ENCODE peak calls at places on chromosomes 11 and 22, in five cellular contexts. A is HCT116, H is neuronal stem cell, W is neural progenitor cell, K is astrocyte. X is an unnamed sample.

GRCh38 chr11:67370351-67371076 is 2.9 kb downstream of the CLCF1 start:
- DNase-seq in A (no peak), K (no peak), H (no peak), W (peak; percentile 53), X (peak; percentile 57)

GRCh38 chr22:25403284-25403606 is 161.2 kb upstream of the GRK3 start:
- DNase-seq in K (no peak), H (no peak), A (no peak), W (no peak), X (no peak)

GRCh38 chr22:42313804-42314581 is 43.5 kb upstream of the TCF20 start:
- DNase-seq in H (peak; percentile 45), W (peak; percentile 91), A (peak; percentile 75), K (peak; percentile 47), X (no peak)

GRCh38 chr22:42279425-42280020 is 9.1 kb upstream of the TCF20 start:
- DNase-seq in W (no peak), A (no peak), H (no peak), K (no peak), X (no peak)

GRCh38 chr11:70064011-70064725 is 13.9 kb upstream of the ANO1 start:
- DNase-seq in A (no peak), K (no peak), H (no peak), W (no peak), X (no peak)

GRCh38 chr11:118996926-118997626 is 862 bp upstream of the CENATAC start:
- DNase-seq in K (no peak), H (no peak), W (peak; percentile 18), A (no peak), X (peak; percentile 66)

GRCh38 chr11:8983552-8983951 is 19.3 kb upstream of the TMEM9B start:
- DNase-seq in K (no peak), A (no peak), H (no peak), W (no peak), X (no peak)

GRCh38 chr11:45654242-45654641 is 11.2 kb downstream of the CHST1 start:
- DNase-seq in W (no peak), K (no peak), H (no peak), A (no peak), X (no peak)

GRCh38 chr11:102647430-102647829 is 22.3 kb upstream of the MMP20 start:
- DNase-seq in W (no peak), K (peak; percentile 1), H (no peak), A (no peak), X (peak; percentile 30)

GRCh38 chr11:21561589-21561988 is 631.3 kb upstream of the ANO5 start:
- DNase-seq in W (no peak), A (no peak), K (peak; percentile 12), H (no peak), X (no peak)

GRCh38 chr11:70671083-70671482 is 272.8 kb downstream of the CTTN start:
- DNase-seq in W (no peak), K (no peak), H (no peak), A (no peak), X (no peak)

GRCh38 chr11:13221722-13222121 is 55.9 kb upstream of the BMAL1 start:
- DNase-seq in W (peak; percentile 56), K (peak; percentile 25), A (no peak), H (no peak), X (no peak)
- H2AFZ ChIP-seq in W (no peak overlapping the region), K (peak overlapping the region; percentile 57), A (no peak overlapping the region), H (peak overlapping the region; percentile 23), X (peak overlapping the region; percentile 19)

GRCh38 chr11:124623861-124624525 is 1.3 kb downstream of the TBRG1 start:
- DNase-seq in W (no peak), K (peak; percentile 23), H (no peak), A (no peak), X (peak; percentile 55)
- H3K9ac ChIP-seq in W (peak overlapping the region; percentile 79), K (peak overlapping the region; percentile 96), H (no peak overlapping the region), A (peak overlapping the region; percentile 91), X (peak overlapping the region; percentile 98)

DNA sequence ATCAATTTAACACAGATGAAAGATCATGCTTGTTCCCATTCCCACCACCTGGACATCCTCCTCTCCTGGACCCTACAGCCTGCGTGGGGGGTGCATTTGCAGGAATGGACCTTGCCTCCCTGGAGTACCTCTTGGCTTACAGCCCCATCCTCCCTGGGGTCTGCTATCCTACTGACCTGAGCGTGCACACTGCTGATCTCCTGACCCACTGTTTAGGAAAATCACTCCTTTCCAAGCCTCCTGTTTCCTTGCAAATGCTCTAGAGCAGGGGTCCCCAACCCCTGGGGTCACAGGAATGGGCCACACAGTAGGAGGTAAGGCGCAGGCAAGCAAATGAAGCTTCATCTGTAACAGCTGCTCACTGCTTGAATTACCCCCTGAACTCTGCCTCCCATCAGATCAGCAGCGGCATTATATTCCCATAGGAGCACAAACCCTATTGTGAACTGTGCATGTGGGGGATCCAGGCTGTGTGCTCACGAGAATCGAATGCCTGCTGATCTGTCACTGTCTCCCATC is 88.2 kb upstream of the SEPTIN5 start:
- DNase-seq in A (no peak), H (no peak), W (no peak), K (no peak), X (no peak)
- H2AFZ ChIP-seq in A (no peak overlapping the region), H (no peak overlapping the region), W (no peak overlapping the region), K (no peak overlapping the region), X (no peak overlapping the region)

DNA sequence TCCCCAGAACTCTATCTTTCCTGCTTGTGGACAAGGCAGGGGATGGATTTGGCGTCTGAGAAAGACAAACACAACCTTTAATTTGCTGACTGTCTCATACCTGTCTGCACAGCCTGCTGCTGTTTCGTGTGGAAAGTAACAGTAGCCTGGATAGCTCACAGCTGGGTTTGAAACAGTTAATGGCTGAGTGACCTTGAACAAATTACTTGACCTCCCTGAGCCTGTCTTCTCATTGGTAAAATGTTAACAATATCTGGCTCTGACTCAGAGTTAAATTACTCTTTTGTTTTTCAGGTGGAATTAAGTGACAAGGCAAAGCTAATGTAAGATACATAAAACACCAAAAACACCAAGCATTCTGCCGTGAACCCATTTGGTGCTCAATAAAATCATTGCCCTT is 41.1 kb upstream of the ADA2 start:
- DNase-seq in H (no peak), A (no peak), W (no peak), K (no peak), X (no peak)
- H3K9ac ChIP-seq in H (no peak overlapping the region), A (no peak overlapping the region), W (no peak overlapping the region), K (no peak overlapping the region), X (no peak overlapping the region)

GRCh38 chr11:125494987-125495725 is 909 bp downstream of the FEZ1 start:
- DNase-seq in A (no peak), K (peak; percentile 22), H (peak; percentile 53), W (peak; percentile 83), X (peak; percentile 69)
- H2AFZ ChIP-seq in A (no peak overlapping the region), K (peak overlapping the region; percentile 96), H (peak overlapping the region; percentile 94), W (peak overlapping the region; percentile 80), X (peak overlapping the region; percentile 96)

GRCh38 chr22:46082633-46083032 is 67.7 kb upstream of the PPARA start:
- DNase-seq in W (no peak), H (no peak), K (no peak), A (no peak), X (peak; percentile 62)
- H3K9ac ChIP-seq in W (no peak overlapping the region), H (no peak overlapping the region), K (peak overlapping the region; percentile 96), A (peak overlapping the region; percentile 99), X (peak overlapping the region; percentile 99)

GRCh38 chr22:32066820-32067219 is 23.8 kb downstream of the SLC5A1 start:
- DNase-seq in K (no peak), H (no peak), W (no peak), A (no peak), X (no peak)
- H2AFZ ChIP-seq in K (no peak overlapping the region), H (no peak overlapping the region), W (peak overlapping the region; percentile 85), A (no peak overlapping the region), X (no peak overlapping the region)

DNA sequence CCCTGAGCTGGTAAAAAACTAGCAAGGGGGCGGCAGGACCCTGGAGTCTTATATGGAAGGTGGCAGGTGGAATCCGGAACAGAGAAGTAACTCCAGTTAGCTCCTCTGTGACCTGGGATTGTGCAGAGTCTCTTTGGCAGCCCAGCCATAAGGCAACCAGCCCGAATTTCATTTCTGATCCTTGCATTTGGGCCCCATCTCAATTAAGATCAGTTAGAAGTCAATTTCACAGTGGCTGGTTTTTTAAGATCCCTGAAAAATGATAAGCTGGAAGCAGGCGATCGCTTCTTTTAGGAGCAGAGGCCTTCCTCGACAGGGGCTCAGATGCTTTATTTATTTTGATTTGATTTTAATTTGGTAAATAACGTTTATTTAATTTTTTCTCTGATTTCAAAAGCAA is 199.0 kb downstream of the TENM4 start:
- DNase-seq in K (no peak), A (no peak), W (no peak), H (no peak), X (no peak)
- H3K9ac ChIP-seq in K (no peak overlapping the region), A (no peak overlapping the region), W (no peak overlapping the region), H (no peak overlapping the region), X (no peak overlapping the region)

GRCh38 chr11:86765146-86765663 is 35.1 kb upstream of the PRSS23 start:
- DNase-seq in K (no peak), A (no peak), H (no peak), W (no peak), X (no peak)
- H2AFZ ChIP-seq in K (no peak overlapping the region), A (no peak overlapping the region), H (peak overlapping the region; percentile 55), W (no peak overlapping the region), X (no peak overlapping the region)

GRCh38 chr11:128520206-128520885 is 67.0 kb downstream of the ETS1 start:
- DNase-seq in W (no peak), A (no peak), K (no peak), H (no peak), X (peak; percentile 37)
- H3K9ac ChIP-seq in W (no peak overlapping the region), A (no peak overlapping the region), K (peak overlapping the region; percentile 100), H (no peak overlapping the region), X (peak overlapping the region; percentile 100)